ENCODE peak calls at places on chromosome 2, in seven cellular contexts. G, J, I, C, O, B and V are unnamed samples.

GRCh38 chr2:227503433-227504406 is 31.8 kb downstream of the AGFG1 start:
- DNase-seq in G (peak), J (no peak), I (no peak), C (no peak), O (peak), B (peak), V (no peak)

GRCh38 chr2:33395660-33396249 is 80.7 kb upstream of the RASGRP3 start:
- DNase-seq in G (peak), J (peak), I (no peak), C (peak), O (peak), B (peak), V (peak)

GRCh38 chr2:84285056-84285747 is 173.9 kb downstream of the SUCLG1 start:
- DNase-seq in G (no peak), J (no peak), I (no peak), C (no peak), O (no peak), B (no peak), V (no peak)

GRCh38 chr2:82128051-82128450 is 1823.5 kb upstream of the LRRTM1 start:
- DNase-seq in G (no peak), J (no peak), I (no peak), C (no peak), O (no peak), B (no peak), V (no peak)

GRCh38 chr2:70242552-70242951 is 5.9 kb downstream of the TIA1 start:
- DNase-seq in G (no peak), J (no peak), I (no peak), C (no peak), O (no peak), B (no peak), V (no peak)

GRCh38 chr2:71223767-71224333 is 3.1 kb downstream of the PAIP2B start:
- DNase-seq in G (peak), J (peak), I (no peak), C (peak), O (peak), B (peak), V (no peak)

GRCh38 chr2:172775319-172775718 is 39.7 kb downstream of the RAPGEF4 start:
- DNase-seq in G (no peak), J (no peak), I (no peak), C (no peak), O (no peak), B (no peak), V (no peak)

GRCh38 chr2:109218087-109218791 is 89.2 kb downstream of the SH3RF3 start:
- DNase-seq in G (no peak), J (peak), I (peak), C (no peak), O (peak), B (no peak), V (no peak)

GRCh38 chr2:85011747-85012146 is 40.8 kb downstream of the KCMF1 start:
- DNase-seq in G (no peak), J (peak), I (no peak), C (no peak), O (no peak), B (no peak), V (no peak)

GRCh38 chr2:126317797-126318431 is 338.0 kb upstream of the GYPC start:
- DNase-seq in G (no peak), J (no peak), I (no peak), C (no peak), O (peak), B (no peak), V (no peak)

GRCh38 chr2:216693414-216694100 is 1.8 kb downstream of the IGFBP5 start:
- DNase-seq in G (no peak), J (no peak), I (no peak), C (no peak), O (no peak), B (no peak), V (no peak)

GRCh38 chr2:6352906-6353515 is 512.7 kb downstream of the CMPK2 start:
- DNase-seq in G (peak), J (no peak), I (peak), C (peak), O (peak), B (peak), V (no peak)

GRCh38 chr2:174826051-174826450 is 61.8 kb upstream of the CHRNA1 start:
- DNase-seq in G (no peak), J (no peak), I (no peak), C (no peak), O (peak), B (no peak), V (no peak)

GRCh38 chr2:99858951-99859596 is 283.3 kb downstream of the AFF3 start:
- DNase-seq in G (no peak), J (no peak), I (no peak), C (no peak), O (no peak), B (peak), V (no peak)

GRCh38 chr2:104733544-104733943 is 120.4 kb upstream of the POU3F3 start:
- DNase-seq in G (peak), J (peak), I (no peak), C (peak), O (no peak), B (no peak), V (peak)

GRCh38 chr2:122703676-122704075 is 948.2 kb downstream of the TSN start:
- DNase-seq in G (no peak), J (no peak), I (no peak), C (no peak), O (no peak), B (no peak), V (no peak)

GRCh38 chr2:33034784-33035183 is 88.0 kb downstream of the LTBP1 start:
- DNase-seq in G (peak), J (no peak), I (no peak), C (no peak), O (peak), B (peak), V (no peak)

GRCh38 chr2:72762276-72762675 is 63.6 kb downstream of the EXOC6B start:
- DNase-seq in G (no peak), J (no peak), I (no peak), C (no peak), O (no peak), B (no peak), V (no peak)

GRCh38 chr2:196170681-196171247 is 614 bp downstream of the STK17B start:
- DNase-seq in G (peak), J (peak), I (peak), C (peak), O (peak), B (peak), V (no peak)

GRCh38 chr2:149394864-149395263 is 64.5 kb downstream of the LYPD6 start:
- DNase-seq in G (no peak), J (no peak), I (no peak), C (no peak), O (no peak), B (peak), V (no peak)

GRCh38 chr2:17179145-17179808 is 339.0 kb downstream of the RAD51AP2 start:
- DNase-seq in G (no peak), J (no peak), I (no peak), C (no peak), O (no peak), B (no peak), V (no peak)

GRCh38 chr2:190200603-190201002 is 119.0 kb downstream of the HIBCH start:
- DNase-seq in G (no peak), J (no peak), I (no peak), C (no peak), O (peak), B (no peak), V (no peak)

GRCh38 chr2:197434541-197435513 is at the start of gene SF3B1:
- DNase-seq in G (peak), J (peak), I (peak), C (peak), O (peak), B (peak), V (peak)
- TF ChIP-seq CTCF in G (no peak), J (no peak), I (no peak), C (no peak), O (no peak), B (no peak), V (no peak)

DNA sequence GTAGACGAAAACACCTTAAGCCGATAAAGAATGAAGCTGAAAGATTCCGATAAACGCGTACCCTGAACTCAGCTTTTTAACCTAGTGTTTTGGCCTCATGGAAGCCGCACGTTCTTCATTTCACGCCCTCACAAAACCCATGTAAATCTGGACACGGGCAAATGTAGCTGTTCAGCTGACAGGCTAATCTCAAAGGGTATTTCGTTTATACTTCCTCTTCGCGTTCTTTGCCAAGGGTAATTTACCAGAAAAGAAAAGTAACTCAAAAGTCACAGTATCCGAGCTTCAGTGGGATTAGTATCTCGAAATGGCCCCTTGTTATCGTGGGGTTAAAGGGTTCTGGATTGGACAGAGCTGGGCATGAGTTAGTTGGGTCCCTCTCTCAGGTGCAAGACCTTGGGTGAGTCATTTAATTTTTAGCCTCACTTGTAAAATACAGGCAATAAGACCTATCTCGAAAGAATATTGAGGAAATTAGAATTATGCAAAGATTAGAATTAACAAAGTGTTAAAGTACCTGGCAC is 22.0 kb upstream of the STPG4 start:
- DNase-seq in G (no peak), J (no peak), I (no peak), C (no peak), O (no peak), B (no peak), V (no peak)
- H3K4me3 ChIP-seq in G (peak), J (peak), I (peak), C (peak), O (peak), B (peak), V (peak)

GRCh38 chr2:120949027-120949956 is 213.6 kb downstream of the GLI2 start:
- DNase-seq in G (peak), J (peak), I (no peak), C (peak), O (peak), B (no peak), V (no peak)
- TF ChIP-seq CTCF in G (peak), J (peak), I (peak), C (peak), O (peak), B (peak), V (peak)

GRCh38 chr2:1374281-1374680 is 39.0 kb upstream of the TPO start:
- DNase-seq in G (no peak), J (no peak), I (no peak), C (no peak), O (no peak), B (no peak), V (no peak)

GRCh38 chr2:1369905-1370304 is 43.4 kb upstream of the TPO start:
- DNase-seq in G (no peak), J (no peak), I (no peak), C (no peak), O (no peak), B (no peak), V (no peak)

GRCh38 chr2:1377473-1377872 is 35.8 kb upstream of the TPO start:
- DNase-seq in G (no peak), J (no peak), I (no peak), C (no peak), O (no peak), B (no peak), V (no peak)

GRCh38 chr2:1371066-1371465 is 42.2 kb upstream of the TPO start:
- DNase-seq in G (no peak), J (no peak), I (no peak), C (no peak), O (no peak), B (no peak), V (no peak)

DNA sequence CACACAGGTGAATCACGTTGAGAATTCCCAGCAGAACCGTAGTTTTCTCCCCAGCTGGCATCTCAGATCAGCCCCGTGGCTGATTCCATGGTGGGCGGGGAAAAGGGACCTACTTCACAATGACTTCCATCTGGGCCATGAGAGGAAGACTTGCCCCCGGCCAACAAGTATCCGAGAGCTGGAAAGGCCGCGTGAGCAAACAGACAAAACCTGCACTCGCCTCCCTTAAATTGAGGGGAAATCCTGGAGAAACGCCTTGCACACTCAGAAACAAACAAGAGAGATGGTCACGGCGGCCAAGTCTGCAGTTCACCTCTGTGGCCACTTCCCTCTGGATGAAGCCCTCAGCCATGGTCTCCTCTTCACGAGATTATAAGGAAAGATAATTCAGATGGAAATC is 39.5 kb upstream of the TPO start:
- DNase-seq in G (no peak), J (no peak), I (no peak), C (no peak), O (no peak), B (no peak), V (no peak)
- H3K4me3 ChIP-seq in G (no peak), J (no peak), I (no peak), C (no peak), O (no peak), B (no peak), V (no peak)

DNA sequence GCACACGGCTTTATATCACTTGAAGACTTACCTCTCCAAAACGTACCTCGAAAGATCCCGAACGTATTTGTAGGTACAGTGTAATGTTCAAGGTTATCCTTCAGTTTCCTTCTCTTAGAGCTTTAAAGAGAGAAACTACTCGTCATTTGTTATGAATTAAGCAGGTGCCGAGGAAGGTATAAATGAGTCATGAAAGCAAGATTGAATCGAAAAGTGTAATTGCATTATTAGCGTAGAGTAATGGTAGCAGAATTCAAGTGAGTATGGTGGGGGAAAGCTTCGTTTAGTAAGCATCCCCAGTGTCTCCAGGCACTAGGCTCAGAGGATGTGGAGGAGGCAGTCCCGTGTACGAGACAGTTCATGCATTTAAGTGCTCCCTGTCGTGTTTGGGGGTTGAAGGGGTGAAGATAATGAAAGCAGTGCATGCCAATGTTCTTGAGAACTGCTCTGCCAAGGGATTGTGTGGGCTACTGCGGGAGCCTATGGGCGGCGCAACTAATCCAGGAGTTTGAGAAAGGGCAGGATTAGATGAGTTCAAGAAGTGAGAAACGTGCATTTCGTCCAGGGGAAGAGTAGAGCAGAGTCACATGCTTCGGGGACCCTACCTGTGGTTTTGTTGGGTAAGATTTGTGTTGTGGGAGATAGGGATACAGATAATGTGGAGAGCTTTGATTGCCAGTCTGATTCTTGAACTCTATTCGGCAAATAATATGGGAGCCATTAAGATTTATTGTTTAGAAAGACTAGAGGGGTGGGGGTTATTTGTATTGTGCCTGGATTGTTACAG is 902 bp downstream of the POLR1B start:
- DNase-seq in G (peak), J (peak), I (no peak), C (peak), O (no peak), B (peak), V (no peak)
- TF ChIP-seq CTCF in G (peak), J (no peak), I (no peak), C (no peak), O (no peak), B (no peak), V (no peak)

DNA sequence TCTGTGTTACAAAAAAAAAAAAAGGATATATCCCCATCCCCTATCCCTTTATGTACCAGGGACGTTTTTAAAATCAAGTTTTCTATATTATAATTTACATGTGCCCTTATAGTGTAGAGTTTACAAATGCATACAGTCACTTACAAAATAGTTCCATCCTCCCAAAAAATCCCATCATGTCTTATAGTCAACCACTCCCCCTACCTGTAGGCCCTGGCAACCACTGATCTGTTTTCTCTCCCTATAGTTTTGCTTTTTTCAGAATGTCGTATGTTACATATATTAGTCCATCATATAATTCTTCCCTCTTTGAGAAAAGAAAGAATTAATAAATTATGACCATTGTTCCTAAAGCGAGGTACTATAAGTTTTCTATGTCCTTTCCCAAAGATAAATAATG is 17.8 kb downstream of the CFAP210 start:
- DNase-seq in G (no peak), J (no peak), I (no peak), C (no peak), O (no peak), B (no peak), V (no peak)
- H3K4me3 ChIP-seq in G (no peak), J (no peak), I (no peak), C (no peak), O (no peak), B (no peak), V (no peak)